ENCODE peak calls at places on chromosomes 1 and 21, in eight cellular contexts. L is BJ; M is stimulated activated CD8-positive, alpha-beta memory T cell treated with anti-CD3 and anti-CD28 coated beads, Interleukin-15, amount 100 ng/mL, for 1 hour; U is T-helper 1 cell; J is NCI-H1417 treated with DMSO at 0.1 percent for 48 hours; F is ureter; G is activated CD8-positive, alpha-beta memory T cell treated with anti-CD3 and anti-CD28 coated beads for 1 hour; Z is OCI-LY7. B is an unnamed sample.

GRCh38 chr1:247906504-247907047 is 11.2 kb downstream of the OR2W3 start:
- DNase-seq in L (peak; percentile 4), M (no peak), U (no peak), J (no peak), F (no peak), G (no peak), Z (no peak), B (no peak)

GRCh38 chr1:112399456-112399855 is 3.4 kb downstream of the CTTNBP2NL start:
- DNase-seq in L (no peak), M (no peak), U (no peak), J (no peak), F (no peak), G (no peak), Z (peak; percentile 52), B (no peak)

GRCh38 chr1:18109756-18110597 is 2.4 kb downstream of the IGSF21 start:
- DNase-seq in L (no peak), M (no peak), U (no peak), J (no peak), F (peak; percentile 68), G (no peak), Z (no peak), B (peak; percentile 94)

GRCh38 chr1:93678491-93678890 is 3.1 kb downstream of the BCAR3 start:
- DNase-seq in L (no peak), M (no peak), U (no peak), J (no peak), F (no peak), G (no peak), Z (no peak), B (no peak)

GRCh38 chr1:234079896-234080295 is 175.4 kb downstream of the SLC35F3 start:
- DNase-seq in L (no peak), M (no peak), U (no peak), J (no peak), F (no peak), G (no peak), Z (no peak), B (peak; percentile 23)

GRCh38 chr1:16174261-16174871 is 18.5 kb upstream of the EPHA2 start:
- DNase-seq in L (no peak), M (no peak), U (no peak), J (no peak), F (no peak), G (no peak), Z (no peak), B (no peak)

GRCh38 chr1:1955651-1956094 is 36.6 kb upstream of the TMEM52 start:
- DNase-seq in L (no peak), M (no peak), U (no peak), J (no peak), F (no peak), G (no peak), Z (no peak), B (no peak)

GRCh38 chr1:100791586-100791985 is 72.0 kb downstream of the VCAM1 start:
- DNase-seq in L (no peak), M (no peak), U (no peak), J (no peak), F (no peak), G (no peak), Z (no peak), B (no peak)

GRCh38 chr21:28421716-28422480 is 570.8 kb downstream of the LTN1 start:
- DNase-seq in L (peak; percentile 87), M (no peak), U (no peak), J (no peak), F (no peak), G (no peak), Z (no peak), B (no peak)

GRCh38 chr1:7943295-7943694 is 2.7 kb upstream of the TNFRSF9 start:
- DNase-seq in L (no peak), M (no peak), U (no peak), J (no peak), F (no peak), G (no peak), Z (no peak), B (no peak)

GRCh38 chr21:44428281-44428942 is 26.9 kb upstream of the LRRC3 start:
- DNase-seq in L (no peak), M (peak; percentile 6), U (peak; percentile 40), J (no peak), F (peak; percentile 40), G (peak; percentile 8), Z (peak; percentile 86), B (peak; percentile 78)

GRCh38 chr1:59083946-59084865 is 212.7 kb upstream of the FGGY start:
- DNase-seq in L (no peak), M (no peak), U (no peak), J (no peak), F (no peak), G (no peak), Z (peak; percentile 9), B (peak; percentile 33)

GRCh38 chr1:176717052-176717754 is 254.2 kb downstream of the PAPPA2 start:
- DNase-seq in L (no peak), M (no peak), U (no peak), J (no peak), F (no peak), G (no peak), Z (no peak), B (no peak)

GRCh38 chr1:195962051-195962450 is 646.2 kb downstream of the KCNT2 start:
- DNase-seq in L (no peak), M (no peak), U (no peak), J (no peak), F (no peak), G (no peak), Z (no peak), B (no peak)

GRCh38 chr1:22747021-22747734 is 36.5 kb downstream of the EPHB2 start:
- DNase-seq in L (no peak), M (no peak), U (no peak), J (no peak), F (no peak), G (no peak), Z (no peak), B (no peak)

GRCh38 chr1:52238887-52239707 is 97.2 kb downstream of the ZFYVE9 start:
- DNase-seq in L (no peak), M (no peak), U (no peak), J (no peak), F (no peak), G (no peak), Z (no peak), B (no peak)

GRCh38 chr1:204123376-204123775 is 28.5 kb downstream of the ETNK2 start:
- DNase-seq in L (no peak), M (no peak), U (no peak), J (no peak), F (no peak), G (no peak), Z (no peak), B (peak; percentile 71)

GRCh38 chr1:60637651-60638050 is 444.7 kb upstream of the NFIA start:
- DNase-seq in L (no peak), M (no peak), U (no peak), J (no peak), F (no peak), G (no peak), Z (no peak), B (no peak)

GRCh38 chr1:210262897-210263272 is 30.3 kb downstream of the SERTAD4 start:
- DNase-seq in L (peak; percentile 81), M (no peak), U (no peak), J (no peak), F (no peak), G (no peak), Z (no peak), B (no peak)

GRCh38 chr1:162663589-162664030 is 31.3 kb downstream of the DDR2 start:
- DNase-seq in L (peak; percentile 66), M (no peak), U (no peak), J (no peak), F (no peak), G (no peak), Z (no peak), B (no peak)

GRCh38 chr1:234564035-234565029 is 45.6 kb downstream of the IRF2BP2 start:
- DNase-seq in L (peak; percentile 52), M (no peak), U (no peak), J (no peak), F (peak; percentile 66), G (no peak), Z (no peak), B (no peak)

GRCh38 chr1:29444782-29445325 is 208.5 kb downstream of the PTPRU start:
- DNase-seq in L (no peak), M (no peak), U (no peak), J (no peak), F (no peak), G (no peak), Z (no peak), B (no peak)

GRCh38 chr1:198465201-198466144 is 75.0 kb downstream of the ATP6V1G3 start:
- DNase-seq in L (peak; percentile 32), M (no peak), U (no peak), J (peak; percentile 10), F (no peak), G (no peak), Z (peak; percentile 62), B (no peak)

GRCh38 chr1:96918406-96918805 is 196.8 kb downstream of the PTBP2 start:
- DNase-seq in L (peak; percentile 9), M (no peak), U (no peak), J (no peak), F (no peak), G (no peak), Z (no peak), B (no peak)

GRCh38 chr1:60133848-60134247 is 60.3 kb upstream of the C1orf87 start:
- DNase-seq in L (peak; percentile 52), M (no peak), U (no peak), J (no peak), F (no peak), G (no peak), Z (no peak), B (no peak)

GRCh38 chr1:53681647-53682368 is 57.2 kb downstream of the GLIS1 start:
- DNase-seq in L (no peak), M (peak; percentile 4), U (peak; percentile 15), J (peak; percentile 35), F (no peak), G (peak; percentile 11), Z (peak; percentile 40), B (peak; percentile 84)

GRCh38 chr1:87902830-87903614 is 574.3 kb downstream of the LMO4 start:
- DNase-seq in L (no peak), M (no peak), U (no peak), J (no peak), F (no peak), G (no peak), Z (no peak), B (no peak)

GRCh38 chr1:175317309-175317708 is 124.7 kb upstream of the KIAA0040 start:
- DNase-seq in L (no peak), M (peak; percentile 4), U (no peak), J (no peak), F (no peak), G (no peak), Z (peak; percentile 39), B (peak; percentile 55)

GRCh38 chr1:214506972-214507431 is 44.4 kb downstream of the PTPN14 start:
- DNase-seq in L (no peak), M (no peak), U (no peak), J (no peak), F (peak; percentile 45), G (no peak), Z (no peak), B (no peak)

GRCh38 chr1:245091818-245092637 is 62.8 kb upstream of the KIF26B start:
- DNase-seq in L (peak; percentile 89), M (no peak), U (no peak), J (no peak), F (peak; percentile 75), G (no peak), Z (no peak), B (no peak)

GRCh38 chr1:214123061-214123784 is 135.4 kb downstream of the PROX1 start:
- DNase-seq in L (no peak), M (no peak), U (no peak), J (peak; percentile 43), F (peak; percentile 63), G (no peak), Z (peak; percentile 32), B (peak; percentile 71)

GRCh38 chr21:29152936-29153335 is 22.5 kb downstream of the MAP3K7CL start:
- DNase-seq in L (no peak), M (no peak), U (no peak), J (no peak), F (no peak), G (no peak), Z (no peak), B (no peak)

GRCh38 chr1:20717452-20718342 is at the start of gene KIF17:
- DNase-seq in L (no peak), M (peak; percentile 25), U (peak; percentile 57), J (no peak), F (no peak), G (peak; percentile 47), Z (peak; percentile 21), B (peak; percentile 80)

GRCh38 chr21:43861716-43862115 is 3.3 kb upstream of the AGPAT3 start:
- DNase-seq in L (no peak), M (no peak), U (no peak), J (no peak), F (no peak), G (no peak), Z (peak; percentile 69), B (no peak)

B was measured in WTC11.